ENCODE peak calls at places on chromosomes 13 and 19, in six cellular contexts. Z, A, K, S, X and T are unnamed samples.

GRCh38 chr19:45940515-45940805 is 25.9 kb upstream of the NANOS2 start:
- DNase-seq in Z (no peak), A (no peak), K (no peak), S (no peak), X (no peak), T (no peak)

GRCh38 chr13:40682449-40683240 is 16.2 kb upstream of the FOXO1 start:
- DNase-seq in Z (no peak), A (no peak), K (no peak), S (peak; percentile 36), X (no peak), T (no peak)

GRCh38 chr13:29888306-29888705 is 37.9 kb upstream of the UBL3 start:
- DNase-seq in Z (no peak), A (no peak), K (no peak), S (peak; percentile 10), X (no peak), T (no peak)

GRCh38 chr13:46603165-46603603 is 50.2 kb downstream of the LRCH1 start:
- DNase-seq in Z (no peak), A (no peak), K (no peak), S (no peak), X (no peak), T (no peak)

GRCh38 chr19:1991516-1991915 is 24.0 kb downstream of the BTBD2 start:
- DNase-seq in Z (no peak), A (no peak), K (no peak), S (no peak), X (no peak), T (no peak)

GRCh38 chr19:47671499-47671898 is 41.7 kb upstream of the EHD2 start:
- DNase-seq in Z (no peak), A (no peak), K (no peak), S (no peak), X (no peak), T (no peak)

GRCh38 chr19:30662211-30662861 is 290.2 kb downstream of the ZNF536 start:
- DNase-seq in Z (no peak), A (no peak), K (no peak), S (no peak), X (no peak), T (no peak)

GRCh38 chr13:53422415-53422814 is 393.8 kb downstream of the OLFM4 start:
- DNase-seq in Z (no peak), A (no peak), K (no peak), S (no peak), X (no peak), T (no peak)

GRCh38 chr19:10334340-10335148 is 1.2 kb upstream of the RAVER1 start:
- DNase-seq in Z (peak; percentile 98), A (peak; percentile 91), K (peak; percentile 74), S (peak; percentile 97), X (no peak), T (peak; percentile 85)

GRCh38 chr19:49585023-49585422 is 3.9 kb downstream of the PRRG2 start:
- DNase-seq in Z (no peak), A (no peak), K (no peak), S (no peak), X (no peak), T (no peak)

GRCh38 chr19:58581227-58582141 is 8.3 kb upstream of the MZF1 start:
- DNase-seq in Z (peak; percentile 80), A (no peak), K (no peak), S (peak; percentile 93), X (peak; percentile 78), T (no peak)

GRCh38 chr19:46493236-46494114 is 2.2 kb downstream of the PNMA8B start:
- DNase-seq in Z (no peak), A (no peak), K (peak; percentile 33), S (no peak), X (no peak), T (no peak)

GRCh38 chr13:64924401-64924800 is 2305.7 kb downstream of the PCDH9 start:
- DNase-seq in Z (no peak), A (no peak), K (no peak), S (no peak), X (no peak), T (no peak)

GRCh38 chr13:74820809-74821208 is 661.2 kb downstream of the TBC1D4 start:
- DNase-seq in Z (no peak), A (no peak), K (no peak), S (no peak), X (no peak), T (no peak)

GRCh38 chr19:41886761-41887710 is 4.1 kb downstream of the ARHGEF1 start:
- DNase-seq in Z (no peak), A (no peak), K (no peak), S (no peak), X (peak; percentile 55), T (no peak)

GRCh38 chr13:44920013-44920412 is 69.3 kb downstream of the NUFIP1 start:
- DNase-seq in Z (no peak), A (no peak), K (no peak), S (no peak), X (no peak), T (no peak)

GRCh38 chr19:42150353-42150752 is 18.1 kb upstream of the POU2F2 start:
- DNase-seq in Z (no peak), A (no peak), K (no peak), S (no peak), X (no peak), T (no peak)

GRCh38 chr19:2808129-2808941 is 11.3 kb upstream of the ZNF554 start:
- DNase-seq in Z (no peak), A (no peak), K (no peak), S (no peak), X (no peak), T (no peak)

GRCh38 chr13:99211421-99212035 is 10.9 kb downstream of the UBAC2 start:
- DNase-seq in Z (no peak), A (no peak), K (no peak), S (no peak), X (no peak), T (no peak)

GRCh38 chr19:29277107-29277506 is 64.2 kb upstream of the UQCRFS1 start:
- DNase-seq in Z (no peak), A (no peak), K (no peak), S (no peak), X (peak; percentile 15), T (no peak)

GRCh38 chr19:40603719-40604646 is 2.8 kb downstream of the LTBP4 start:
- DNase-seq in Z (peak; percentile 98), A (peak; percentile 97), K (peak; percentile 87), S (peak; percentile 98), X (peak; percentile 96), T (peak; percentile 42)

GRCh38 chr19:40601061-40601973 is at the start of gene LTBP4:
- DNase-seq in Z (no peak), A (no peak), K (peak; percentile 40), S (peak; percentile 56), X (no peak), T (no peak)

GRCh38 chr19:40605201-40605971 is 4.2 kb downstream of the LTBP4 start:
- DNase-seq in Z (peak; percentile 83), A (peak; percentile 91), K (peak; percentile 60), S (peak; percentile 71), X (peak; percentile 84), T (no peak)

GRCh38 chr19:40604647-40605200 is 3.6 kb downstream of the LTBP4 start:
- DNase-seq in Z (no peak), A (no peak), K (no peak), S (no peak), X (no peak), T (no peak)

DNA sequence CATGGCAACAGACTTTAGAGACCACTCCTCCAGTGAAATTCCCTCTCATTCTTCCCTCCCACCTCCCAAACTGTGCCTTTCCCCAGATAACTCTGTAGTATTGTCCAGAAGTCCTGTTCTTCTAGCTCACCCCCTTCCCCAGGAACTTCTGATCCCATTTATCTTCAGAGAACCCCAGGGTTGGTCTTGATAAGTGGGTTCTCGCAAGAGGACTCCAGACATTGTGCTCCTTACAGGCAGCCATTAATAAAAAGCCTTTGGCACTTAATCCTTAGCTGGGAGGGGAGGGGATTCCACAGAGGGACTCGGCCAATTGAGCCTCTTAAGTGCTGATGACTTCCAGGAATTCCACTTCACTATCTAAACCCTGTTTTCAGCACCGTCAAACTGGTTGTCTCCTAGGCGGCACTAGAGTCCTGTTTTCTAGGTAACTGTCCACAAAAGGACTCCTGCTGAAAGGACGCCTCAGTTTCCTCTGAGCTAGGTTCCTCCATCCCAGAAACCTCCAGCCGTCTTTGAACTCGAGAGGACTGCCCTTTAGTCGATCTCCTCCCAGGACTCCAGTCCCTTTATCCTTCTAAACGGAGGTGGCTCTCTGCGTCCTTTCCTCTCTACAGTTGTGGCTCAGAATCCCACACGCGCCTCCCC is 2.0 kb downstream of the LTBP4 start:
- DNase-seq in Z (no peak), A (no peak), K (no peak), S (peak; percentile 88), X (no peak), T (no peak)
- H3K27ac ChIP-seq in Z (peak overlapping the region; percentile 89), A (peak overlapping the region; percentile 99), K (no peak overlapping the region), S (peak overlapping the region; percentile 34), X (peak overlapping the region; percentile 37), T (peak overlapping the region; percentile 51)

DNA sequence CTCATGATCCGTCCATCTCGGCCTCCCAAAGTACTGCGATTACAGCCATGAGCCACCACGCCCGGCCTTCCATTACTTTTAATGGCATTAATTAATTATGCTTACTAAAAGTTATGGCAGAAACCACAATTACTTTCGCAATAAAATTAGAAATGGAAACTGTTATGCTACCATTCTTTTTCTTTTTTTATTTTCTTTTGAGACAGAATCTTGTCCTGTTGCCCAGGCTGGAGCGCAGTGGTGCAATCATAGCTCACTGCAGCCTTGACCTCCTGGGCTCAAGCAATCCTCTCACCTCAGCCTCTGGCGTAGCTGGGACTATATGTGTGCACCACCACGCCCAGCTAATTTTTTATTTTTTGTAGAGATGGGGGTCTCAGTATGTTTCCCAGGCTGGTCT is 4.6 kb upstream of the BST2 start:
- DNase-seq in Z (no peak), A (no peak), K (no peak), S (no peak), X (no peak), T (no peak)
- H3K27ac ChIP-seq in Z (no peak overlapping the region), A (no peak overlapping the region), K (no peak overlapping the region), S (no peak overlapping the region), X (no peak overlapping the region), T (no peak overlapping the region)

GRCh38 chr13:61727714-61728275 is 312.1 kb upstream of the PCDH20 start:
- DNase-seq in Z (no peak), A (peak; percentile 39), K (no peak), S (no peak), X (no peak), T (no peak)
- H3K27ac ChIP-seq in Z (no peak overlapping the region), A (no peak overlapping the region), K (no peak overlapping the region), S (no peak overlapping the region), X (no peak overlapping the region), T (no peak overlapping the region)

GRCh38 chr13:25187596-25187995 is 15.5 kb upstream of the AMER2 start:
- DNase-seq in Z (no peak), A (no peak), K (no peak), S (no peak), X (no peak), T (no peak)

GRCh38 chr13:25181597-25181996 is 9.5 kb upstream of the AMER2 start:
- DNase-seq in Z (no peak), A (no peak), K (no peak), S (no peak), X (no peak), T (no peak)

GRCh38 chr13:25180795-25181537 is 8.9 kb upstream of the AMER2 start:
- DNase-seq in Z (no peak), A (no peak), K (no peak), S (no peak), X (no peak), T (no peak)

GRCh38 chr13:25190256-25190655 is 18.2 kb upstream of the AMER2 start:
- DNase-seq in Z (no peak), A (no peak), K (no peak), S (no peak), X (no peak), T (no peak)

DNA sequence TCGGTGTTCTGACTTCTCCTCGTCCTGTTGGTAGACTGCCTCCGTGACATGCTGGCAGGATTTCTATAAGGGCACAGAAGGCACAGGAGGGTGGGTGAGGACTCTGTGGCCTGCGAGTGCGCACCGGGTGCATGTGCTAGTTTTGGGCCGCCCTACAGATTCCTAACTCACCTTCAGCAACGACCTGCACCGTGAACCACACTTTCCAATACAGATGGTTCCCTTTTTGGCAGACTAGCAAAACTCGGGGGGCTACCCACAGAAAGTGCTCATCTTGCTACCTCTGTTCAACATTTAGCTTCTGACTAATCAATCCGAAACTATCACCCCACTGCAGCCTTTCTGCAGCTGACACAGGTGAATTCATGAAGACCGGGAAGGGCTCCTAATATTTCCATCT is 14.1 kb upstream of the AMER2 start:
- DNase-seq in Z (no peak), A (no peak), K (no peak), S (no peak), X (no peak), T (no peak)
- H3K27ac ChIP-seq in Z (no peak overlapping the region), A (no peak overlapping the region), K (no peak overlapping the region), S (no peak overlapping the region), X (no peak overlapping the region), T (no peak overlapping the region)